ENCODE peak calls at places on chromosomes 12 and 14, in eight cellular contexts. E, F, I, R, P, S, X and B are unnamed samples.

GRCh38 chr12:106251636-106252035 is 3.8 kb upstream of the CKAP4 start:
- DNase-seq in S (no peak), P (no peak), E (peak; percentile 4), R (no peak), X (no peak), F (no peak), I (peak; percentile 12), B (no peak)

GRCh38 chr12:42213023-42213422 is 25.0 kb downstream of the YAF2 start:
- DNase-seq in X (no peak), E (peak; percentile 75), P (no peak), R (no peak), I (no peak), F (no peak), S (peak; percentile 61), B (peak; percentile 6)

GRCh38 chr12:31832740-31833540 is 104.1 kb upstream of the AMN1 start:
- DNase-seq in S (no peak), I (no peak), X (no peak), R (no peak), P (peak; percentile 58), F (no peak), E (no peak), B (no peak)

GRCh38 chr12:93603762-93604161 is 31.3 kb downstream of the SOCS2 start:
- DNase-seq in R (no peak), S (no peak), I (no peak), E (no peak), F (no peak), X (no peak), P (peak; percentile 27), B (no peak)

GRCh38 chr12:107436836-107437235 is 248.8 kb upstream of the PWP1 start:
- DNase-seq in P (no peak), X (no peak), R (no peak), S (no peak), I (no peak), E (no peak), F (no peak), B (no peak)

GRCh38 chr14:52111583-52111982 is 42.7 kb upstream of the NID2 start:
- DNase-seq in F (no peak), R (no peak), X (no peak), I (no peak), E (peak; percentile 62), P (no peak), S (no peak), B (peak; percentile 71)

GRCh38 chr14:85250369-85250768 is 279.6 kb upstream of the FLRT2 start:
- DNase-seq in E (no peak), I (peak; percentile 83), F (no peak), S (peak; percentile 78), R (no peak), X (no peak), P (no peak), B (no peak)

GRCh38 chr14:90288646-90289355 is 32.4 kb downstream of the PSMC1 start:
- DNase-seq in E (no peak), P (no peak), F (no peak), R (no peak), X (peak; percentile 50), S (peak; percentile 68), I (no peak), B (no peak)

GRCh38 chr12:121803861-121804416 is at the start of gene SETD1B:
- DNase-seq in X (peak; percentile 64), E (peak; percentile 51), P (peak; percentile 78), S (peak; percentile 33), F (peak; percentile 74), I (peak; percentile 72), R (peak; percentile 64), B (no peak)

GRCh38 chr12:40342010-40342409 is 117.2 kb downstream of the LRRK2 start:
- DNase-seq in X (no peak), F (no peak), R (no peak), S (no peak), E (no peak), P (no peak), I (no peak), B (no peak)

GRCh38 chr14:72747652-72748051 is 146.2 kb downstream of the DPF3 start:
- DNase-seq in R (no peak), P (no peak), X (no peak), S (no peak), E (no peak), F (no peak), I (no peak), B (no peak)

GRCh38 chr14:55274760-55275159 is 3.5 kb downstream of the FBXO34 start:
- DNase-seq in E (peak; percentile 39), R (no peak), P (peak; percentile 24), I (no peak), X (no peak), S (no peak), F (no peak), B (peak; percentile 53)

GRCh38 chr14:65336191-65336591 is 76.3 kb upstream of the FUT8 start:
- DNase-seq in X (no peak), I (no peak), P (no peak), R (no peak), S (no peak), F (no peak), E (peak; percentile 29), B (peak; percentile 53)

GRCh38 chr12:19236656-19237055 is 107.1 kb downstream of the PLEKHA5 start:
- DNase-seq in E (no peak), R (no peak), F (no peak), P (peak; percentile 19), I (no peak), X (no peak), S (no peak), B (peak; percentile 92)

GRCh38 chr14:72666610-72667009 is 227.3 kb downstream of the DPF3 start:
- DNase-seq in I (no peak), S (peak; percentile 53), P (no peak), E (peak; percentile 99), R (no peak), F (no peak), X (no peak), B (peak; percentile 71)

GRCh38 chr12:129887047-129887568 is 16.7 kb downstream of the TMEM132D start:
- DNase-seq in E (peak; percentile 47), X (no peak), S (no peak), R (no peak), P (no peak), I (no peak), F (no peak), B (peak; percentile 77)

GRCh38 chr14:95683793-95684192 is 2.4 kb upstream of the TCL1B start:
- DNase-seq in P (peak; percentile 4), S (no peak), I (peak; percentile 25), E (peak; percentile 23), R (no peak), X (no peak), F (no peak), B (no peak)

GRCh38 chr14:24280797-24281460 is 9.5 kb upstream of the RABGGTA start:
- DNase-seq in I (no peak), F (no peak), P (no peak), E (no peak), X (no peak), S (no peak), R (no peak), B (no peak)

GRCh38 chr14:62885451-62885850 is 159.8 kb downstream of the KCNH5 start:
- DNase-seq in I (no peak), X (no peak), S (no peak), R (no peak), F (no peak), P (no peak), E (no peak), B (no peak)

DNA sequence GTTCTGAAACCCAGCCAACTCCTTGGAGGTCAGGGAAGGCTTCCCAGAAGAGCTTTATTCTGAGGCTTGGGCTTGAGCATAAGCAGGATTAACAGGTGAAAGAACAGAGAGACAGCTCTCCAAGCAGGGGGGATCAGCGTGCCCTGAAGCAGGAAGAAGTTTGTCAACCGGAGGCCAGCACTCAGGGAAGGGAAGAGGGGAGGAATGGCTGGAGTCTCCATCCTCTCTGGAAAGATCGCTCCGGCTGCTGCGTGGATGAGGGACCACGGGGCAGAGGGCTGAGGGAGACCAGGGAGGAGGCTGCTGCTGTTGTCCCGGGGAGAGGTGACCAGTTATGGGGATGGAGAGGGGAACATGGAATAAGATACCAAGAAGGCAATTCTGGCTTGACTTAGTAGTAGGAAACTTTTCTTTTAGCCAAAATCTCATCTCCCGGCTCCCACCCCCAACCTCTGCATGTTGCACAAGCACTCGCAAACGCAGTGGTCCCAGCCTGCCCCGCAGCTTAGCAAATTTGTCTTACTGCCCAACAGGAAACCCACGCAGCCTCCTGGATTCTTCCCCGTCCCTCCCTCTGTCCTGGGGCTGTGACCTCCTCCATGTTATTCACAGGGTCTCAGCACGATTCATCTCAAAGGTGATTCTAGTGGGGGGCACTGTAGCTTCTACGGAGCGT is 1.2 kb upstream of the SSH1 start:
- DNase-seq in E (no peak), S (peak; percentile 16), R (peak; percentile 65), X (peak; percentile 31), P (no peak), I (peak; percentile 55), F (peak; percentile 77), B (no peak)
- H3K4me3 ChIP-seq in E (peak overlapping the region; percentile 63), S (no peak overlapping the region), R (peak overlapping the region; percentile 51), X (peak overlapping the region; percentile 66), P (no peak overlapping the region), I (peak overlapping the region; percentile 61), F (peak overlapping the region; percentile 63), B (peak overlapping the region; percentile 54)

DNA sequence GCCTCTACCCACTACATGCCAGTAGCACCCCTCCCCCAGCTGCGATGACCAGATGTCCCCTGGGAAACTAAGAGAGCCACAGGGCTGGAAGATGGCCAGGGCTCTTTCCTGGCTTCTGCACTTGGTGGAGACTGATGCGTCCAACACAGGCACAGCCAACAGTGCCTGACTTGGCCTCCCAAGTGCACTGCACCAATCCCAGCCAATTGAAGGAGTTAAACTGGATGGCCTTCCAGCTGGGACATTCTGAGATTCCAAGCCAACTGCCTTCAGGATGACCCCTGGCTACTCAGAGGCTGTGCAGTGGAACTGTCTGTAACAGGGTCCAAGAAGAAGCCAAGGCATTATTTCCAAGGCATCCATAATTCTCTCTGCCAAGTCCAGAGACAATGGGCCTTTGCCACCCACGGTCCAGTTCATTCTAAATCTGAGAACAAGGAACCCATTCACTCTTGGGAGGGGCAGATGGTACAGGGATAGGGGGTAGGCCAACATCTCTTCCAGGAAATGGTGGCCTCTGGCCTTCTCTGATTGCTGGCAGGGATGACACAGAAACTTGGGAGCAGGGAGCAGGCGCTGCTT is 35.2 kb downstream of the PRIMA1 start:
- DNase-seq in X (no peak), R (no peak), F (no peak), E (no peak), S (no peak), P (no peak), I (no peak), B (no peak)
- H3K27ac ChIP-seq in X (no peak overlapping the region), R (no peak overlapping the region), F (no peak overlapping the region), E (no peak overlapping the region), S (no peak overlapping the region), P (no peak overlapping the region), I (no peak overlapping the region), B (no peak overlapping the region)

DNA sequence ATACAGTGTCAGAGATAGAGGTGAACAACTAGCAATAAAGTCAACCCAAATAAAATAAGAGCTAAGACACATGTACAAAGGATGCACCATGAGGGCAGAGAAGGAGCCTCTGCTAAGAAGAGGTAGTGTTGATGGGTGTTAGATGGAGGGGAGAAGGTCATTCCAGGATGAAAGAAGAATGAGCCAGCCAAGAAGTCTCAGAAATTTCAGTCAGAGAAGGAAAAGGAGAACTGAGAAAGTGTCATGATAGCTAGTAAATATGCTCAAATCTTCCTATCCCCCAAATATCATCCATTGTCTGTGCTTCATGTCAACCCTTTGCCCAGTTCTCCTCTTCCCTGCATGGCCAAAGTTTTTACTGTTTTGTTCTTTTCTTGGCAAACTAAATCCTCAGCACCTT is 225.2 kb upstream of the BTG1 start:
- DNase-seq in I (no peak), S (no peak), F (no peak), E (no peak), X (no peak), R (no peak), P (no peak), B (no peak)
- H3K4me3 ChIP-seq in I (no peak overlapping the region), S (no peak overlapping the region), F (no peak overlapping the region), E (no peak overlapping the region), X (no peak overlapping the region), R (no peak overlapping the region), P (no peak overlapping the region), B (no peak overlapping the region)

GRCh38 chr14:103416916-103417315 is 31.7 kb downstream of the MARK3 start:
- DNase-seq in P (no peak), F (no peak), R (no peak), S (no peak), X (no peak), I (peak; percentile 32), E (no peak), B (no peak)
- H3K27ac ChIP-seq in P (peak overlapping the region; percentile 63), F (no peak overlapping the region), R (no peak overlapping the region), S (no peak overlapping the region), X (no peak overlapping the region), I (peak overlapping the region; percentile 62), E (no peak overlapping the region), B (no peak overlapping the region)